ENCODE peak calls at places on chromosomes 7 and 10, in ten cellular contexts. H is ovary, M is brain microvascular endothelial cell, Z is kidney epithelial cell, A is heart right ventricle, R is choroid plexus epithelial cell, W is dorsolateral prefrontal cortex, I is WERI-Rb-1, S is AG04450, J is Panc1. F is an unnamed sample.

GRCh38 chr7:94375713-94376112 is 19.0 kb upstream of the COL1A2 start:
- DNase-seq in H (peak; percentile 52), M (peak; percentile 96), Z (peak; percentile 75), A (no peak), R (peak; percentile 99), W (no peak), I (peak; percentile 39), S (peak; percentile 94), J (no peak), F (peak; percentile 98)

GRCh38 chr7:120273476-120273975 is 551 bp downstream of the KCND2 start:
- DNase-seq in H (peak; percentile 67), M (no peak), Z (no peak), A (no peak), R (peak; percentile 26), W (peak; percentile 39), I (peak; percentile 61), S (no peak), J (no peak), F (peak; percentile 3)

GRCh38 chr7:105618016-105618296 is 36.7 kb upstream of the EFCAB10 start:
- DNase-seq in H (no peak), M (no peak), Z (no peak), A (no peak), R (no peak), W (no peak), I (no peak), S (no peak), J (no peak), F (no peak)

GRCh38 chr10:110075726-110076125 is 67.9 kb downstream of the ADD3 start:
- DNase-seq in H (no peak), M (no peak), Z (no peak), A (no peak), R (no peak), W (no peak), I (no peak), S (no peak), J (no peak), F (no peak)

GRCh38 chr7:132255898-132256297 is 320.4 kb downstream of the PLXNA4 start:
- DNase-seq in H (no peak), M (no peak), Z (no peak), A (peak; percentile 52), R (peak; percentile 1), W (no peak), I (no peak), S (no peak), J (no peak), F (no peak)

GRCh38 chr7:132613737-132614136 is 37.5 kb upstream of the PLXNA4 start:
- DNase-seq in H (no peak), M (no peak), Z (no peak), A (no peak), R (no peak), W (no peak), I (no peak), S (no peak), J (no peak), F (no peak)

GRCh38 chr7:92988941-92989540 is 128.7 kb downstream of the SAMD9 start:
- DNase-seq in H (no peak), M (no peak), Z (no peak), A (no peak), R (peak; percentile 35), W (no peak), I (no peak), S (no peak), J (no peak), F (no peak)

GRCh38 chr7:1811850-1812692 is 142.0 kb downstream of the ELFN1 start:
- DNase-seq in H (no peak), M (no peak), Z (no peak), A (no peak), R (no peak), W (no peak), I (peak; percentile 82), S (no peak), J (no peak), F (no peak)

GRCh38 chr7:22438994-22439393 is 61.0 kb downstream of the STEAP1B start:
- DNase-seq in H (no peak), M (no peak), Z (no peak), A (no peak), R (no peak), W (no peak), I (no peak), S (no peak), J (no peak), F (no peak)

DNA sequence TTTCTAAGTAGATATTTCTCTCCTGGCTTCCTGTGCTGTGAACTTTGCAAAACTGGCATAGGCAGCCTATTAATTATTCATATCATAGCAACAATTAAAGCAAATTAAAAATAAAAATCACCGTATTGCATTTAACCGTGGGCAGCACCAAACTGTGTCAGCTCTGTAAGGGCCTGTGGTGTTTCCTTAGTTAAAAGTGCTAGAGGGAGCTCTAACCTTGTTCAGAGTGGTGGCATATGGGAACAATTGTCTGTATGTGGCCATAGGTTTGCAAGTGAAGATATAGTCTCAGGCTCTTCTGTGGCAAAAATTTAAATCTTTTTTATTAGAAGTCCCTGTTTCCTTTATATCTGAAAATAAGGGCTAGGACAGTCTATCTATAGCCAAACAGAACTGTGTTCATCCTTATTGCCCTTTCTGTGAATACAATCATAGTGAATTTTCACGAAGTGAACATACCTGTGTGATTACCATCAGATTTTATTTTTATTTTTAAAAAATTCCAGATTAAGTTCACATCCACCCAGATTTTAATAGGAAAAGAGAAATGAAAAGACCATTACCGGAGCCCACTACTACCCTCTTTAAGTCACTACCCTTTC is 92.6 kb downstream of the POLL start:
- DNase-seq in H (no peak), M (peak; percentile 2), Z (no peak), A (no peak), R (peak; percentile 39), W (no peak), I (peak; percentile 19), S (no peak), J (peak; percentile 12), F (no peak)
- TF ChIP-seq CTCF in H (no peak), M (peak; percentile 46), Z (peak; percentile 39), A (peak; percentile 29), R (peak; percentile 54), W (peak; percentile 18), I (peak; percentile 56), S (peak; percentile 28), J (peak; percentile 81), F (peak; percentile 36)

DNA sequence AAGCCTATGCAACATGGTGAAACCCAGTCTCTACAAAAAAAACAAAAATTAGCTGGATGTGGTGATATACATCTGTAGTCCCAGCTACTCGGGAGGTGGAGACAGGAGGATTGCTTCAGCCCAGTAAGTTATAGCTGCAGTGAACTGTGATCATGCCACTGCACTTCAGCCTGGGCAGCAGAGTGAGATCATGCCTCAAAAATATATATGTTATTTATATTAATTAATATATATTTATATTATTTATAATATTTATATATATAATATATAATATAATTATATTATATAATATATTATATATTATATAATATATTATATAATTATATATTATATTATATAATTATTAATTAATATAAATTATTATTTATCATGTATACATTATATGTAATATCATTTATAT is 1158.4 kb upstream of the AUTS2 start:
- DNase-seq in H (no peak), M (no peak), Z (no peak), A (no peak), R (no peak), W (no peak), I (no peak), S (no peak), J (no peak), F (no peak)
- H3K4me3 ChIP-seq in H (no peak overlapping the region), M (no peak overlapping the region), Z (no peak overlapping the region), A (no peak overlapping the region), R (no peak overlapping the region), W (no peak overlapping the region), I (no peak overlapping the region), S (no peak overlapping the region), J (no peak overlapping the region), F (no peak overlapping the region)

DNA sequence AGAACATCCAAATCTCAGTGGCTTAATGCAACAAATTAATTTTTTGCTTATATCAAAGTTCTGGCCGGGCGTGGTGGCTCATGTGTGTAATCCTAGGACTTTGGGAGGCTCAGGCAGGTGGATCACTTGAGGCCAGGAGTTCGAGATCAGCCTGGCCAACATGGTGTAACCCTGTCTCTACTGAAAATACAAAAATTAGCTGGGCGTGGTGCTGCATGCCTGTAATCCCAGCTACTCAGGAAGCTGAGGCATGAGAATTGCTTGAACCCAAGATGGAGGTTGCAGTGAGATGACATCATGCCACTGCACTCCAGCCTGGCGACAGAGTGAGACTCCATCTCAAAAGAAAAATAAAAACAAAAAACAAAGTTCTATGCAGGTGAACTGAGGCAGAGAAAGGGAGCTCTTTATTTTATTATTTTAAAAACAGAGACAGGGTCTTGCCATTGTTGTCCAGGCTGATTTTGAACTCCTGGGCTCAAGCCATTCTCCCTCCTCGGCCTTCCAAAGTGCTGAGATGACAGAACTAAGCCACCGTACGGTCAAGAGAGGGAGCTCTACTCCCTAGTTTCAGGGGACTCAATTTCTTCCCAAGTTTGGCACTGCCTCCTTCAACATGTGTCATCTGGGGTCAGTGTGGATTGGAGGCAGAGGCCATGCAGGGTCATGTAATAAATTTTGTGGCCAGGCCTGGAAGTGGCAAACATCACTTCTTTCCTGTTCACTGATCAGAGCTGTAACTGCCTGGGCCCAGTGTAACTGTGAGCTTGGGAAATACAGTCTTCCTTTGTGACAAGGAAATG is 2.4 kb downstream of the ADCK2 start:
- DNase-seq in H (no peak), M (peak; percentile 30), Z (no peak), A (no peak), R (peak; percentile 67), W (peak; percentile 47), I (peak; percentile 59), S (no peak), J (no peak), F (peak; percentile 12)
- TF ChIP-seq CTCF in H (no peak), M (peak; percentile 70), Z (peak; percentile 56), A (peak; percentile 46), R (peak; percentile 73), W (peak; percentile 55), I (peak; percentile 72), S (peak; percentile 52), J (no peak), F (peak; percentile 54)

GRCh38 chr10:75395955-75396860 is 5.4 kb downstream of the ZNF503 start:
- DNase-seq in H (peak; percentile 44), M (no peak), Z (no peak), A (peak; percentile 49), R (no peak), W (no peak), I (no peak), S (no peak), J (no peak), F (no peak)

GRCh38 chr10:75396861-75397570 is 4.5 kb downstream of the ZNF503 start:
- DNase-seq in H (peak; percentile 42), M (no peak), Z (no peak), A (peak; percentile 38), R (no peak), W (no peak), I (no peak), S (no peak), J (no peak), F (no peak)

GRCh38 chr10:75398238-75398629 is 3.3 kb downstream of the ZNF503 start:
- DNase-seq in H (no peak), M (no peak), Z (no peak), A (no peak), R (no peak), W (no peak), I (no peak), S (no peak), J (no peak), F (no peak)

GRCh38 chr10:75398630-75399460 is 2.7 kb downstream of the ZNF503 start:
- DNase-seq in H (peak; percentile 56), M (no peak), Z (no peak), A (peak; percentile 33), R (no peak), W (no peak), I (no peak), S (no peak), J (no peak), F (no peak)

DNA sequence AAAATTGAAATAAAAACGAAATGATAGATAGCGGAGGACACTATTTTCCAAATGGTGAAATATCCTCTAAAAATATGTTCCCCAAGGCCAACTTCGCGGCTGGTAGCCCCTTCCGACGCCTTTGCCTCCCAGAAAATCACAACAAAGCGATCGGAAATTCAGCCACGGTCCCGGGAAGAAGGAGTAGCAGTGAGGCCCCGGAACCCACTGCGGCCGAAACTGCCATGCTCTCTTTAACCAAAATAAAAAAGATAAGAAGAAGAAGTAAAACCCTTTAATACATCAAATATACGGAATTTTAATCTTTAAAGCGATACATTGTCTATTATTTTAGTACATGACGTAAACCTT is 4.0 kb downstream of the ZNF503 start:
- DNase-seq in H (peak; percentile 30), M (no peak), Z (no peak), A (no peak), R (no peak), W (no peak), I (no peak), S (no peak), J (no peak), F (no peak)
- H3K4me3 ChIP-seq in H (peak overlapping the region; percentile 93), M (peak overlapping the region; percentile 96), Z (peak overlapping the region; percentile 91), A (peak overlapping the region; percentile 92), R (peak overlapping the region; percentile 46), W (peak overlapping the region; percentile 1), I (no peak overlapping the region), S (peak overlapping the region; percentile 100), J (peak overlapping the region; percentile 42), F (peak overlapping the region; percentile 100)